ENCODE peak calls at places on chromosome X, in six cellular contexts. P is heart left ventricle, E is sigmoid colon, R is A549, T is left ventricle myocardium inferior, J is spleen. U is an unnamed sample. For H3K9me3 and H3K4me1, the result is how much of the 10 kb centered on the place peaks cover.

GRCh38 chrX:150366951-150367545 is 3.9 kb downstream of the MAMLD1 start:
- DNase-seq in P (no peak), E (no peak), R (peak), T (no peak), J (no peak), U (peak)

GRCh38 chrX:129678881-129679195 is 24.1 kb upstream of the APLN start:
- DNase-seq in P (no peak), E (no peak), R (no peak), T (no peak), J (no peak), U (no peak)

GRCh38 chrX:66635360-66635759 is 3.5 kb downstream of the EDA2R start:
- DNase-seq in P (no peak), E (no peak), R (peak), T (no peak), J (no peak), U (no peak)

GRCh38 chrX:110359273-110359672 is 625 bp downstream of the RTL9 start:
- DNase-seq in P (no peak), E (no peak), R (no peak), T (no peak), J (no peak), U (no peak)

GRCh38 chrX:132638313-132638712 is 149.5 kb upstream of the MBNL3 start:
- DNase-seq in P (no peak), E (no peak), R (no peak), T (no peak), J (no peak), U (no peak)

GRCh38 chrX:39661508-39661907 is 436.2 kb downstream of the BCOR start:
- DNase-seq in P (no peak), E (no peak), R (no peak), T (no peak), J (no peak), U (no peak)

GRCh38 chrX:118115948-118116307 is 682 bp downstream of the KLHL13 start:
- DNase-seq in P (no peak), E (no peak), R (no peak), T (no peak), J (no peak), U (no peak)

GRCh38 chrX:139691843-139692505 is 16.0 kb downstream of the MCF2 start:
- DNase-seq in P (no peak), E (no peak), R (peak), T (no peak), J (peak), U (no peak)

GRCh38 chrX:136849395-136849794 is 31.1 kb downstream of the RBMX start:
- DNase-seq in P (no peak), E (no peak), R (no peak), T (no peak), J (no peak), U (no peak)
- H3K9me3 ChIP-seq in P (under half), E (under half), R (under half), T (under half), J (under half), U (under half)

GRCh38 chrX:94454159-94454558 is 780.2 kb downstream of the FAM133A start:
- DNase-seq in P (no peak), E (no peak), R (no peak), T (no peak), J (no peak), U (no peak)

GRCh38 chrX:94454606-94455005 is 780.6 kb downstream of the FAM133A start:
- DNase-seq in P (no peak), E (no peak), R (no peak), T (no peak), J (no peak), U (no peak)

GRCh38 chrX:94455782-94456181 is 781.8 kb downstream of the FAM133A start:
- DNase-seq in P (no peak), E (no peak), R (no peak), T (no peak), J (no peak), U (no peak)
- H3K4me1 ChIP-seq in P (under half), E (under half), R (under half), T (under half), J (under half), U (under half)

DNA sequence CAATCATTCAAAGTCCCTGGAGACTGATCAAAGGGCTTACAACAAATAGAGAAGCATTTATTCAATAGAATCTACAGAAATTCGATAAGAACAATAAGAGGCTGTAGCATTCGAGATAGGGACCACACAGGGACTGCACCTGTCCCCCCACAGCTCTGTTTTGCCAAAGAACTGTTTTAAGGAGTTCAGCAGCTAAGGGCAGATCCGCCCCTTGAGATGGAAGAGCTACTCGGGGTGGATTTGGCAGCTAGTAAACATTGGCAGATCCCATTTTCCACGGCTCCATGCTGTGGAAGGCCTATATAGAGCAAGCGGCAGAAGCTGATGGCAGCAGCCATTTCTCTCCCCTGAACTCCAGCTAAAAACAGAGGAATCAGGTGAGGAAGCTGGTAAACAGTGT is 75.7 kb downstream of the GPR82 start:
- DNase-seq in P (no peak), E (no peak), R (no peak), T (no peak), J (no peak), U (no peak)
- H3K27ac ChIP-seq in P (no peak), E (no peak), R (no peak), T (no peak), J (no peak), U (no peak)

GRCh38 chrX:1361275-1361674 is 24.7 kb downstream of the IL3RA start:
- DNase-seq in P (peak), E (no peak), R (no peak), T (no peak), J (no peak), U (no peak)
- H3K9me3 ChIP-seq in P (under half), E (under half), R (under half), T (under half), J (under half), U (under half)

GRCh38 chrX:68114573-68115199 is 318.6 kb downstream of the OPHN1 start:
- DNase-seq in P (no peak), E (no peak), R (peak), T (no peak), J (no peak), U (no peak)
- H3K4me1 ChIP-seq in P (under half), E (under half), R (under half), T (under half), J (under half), U (under half)

DNA sequence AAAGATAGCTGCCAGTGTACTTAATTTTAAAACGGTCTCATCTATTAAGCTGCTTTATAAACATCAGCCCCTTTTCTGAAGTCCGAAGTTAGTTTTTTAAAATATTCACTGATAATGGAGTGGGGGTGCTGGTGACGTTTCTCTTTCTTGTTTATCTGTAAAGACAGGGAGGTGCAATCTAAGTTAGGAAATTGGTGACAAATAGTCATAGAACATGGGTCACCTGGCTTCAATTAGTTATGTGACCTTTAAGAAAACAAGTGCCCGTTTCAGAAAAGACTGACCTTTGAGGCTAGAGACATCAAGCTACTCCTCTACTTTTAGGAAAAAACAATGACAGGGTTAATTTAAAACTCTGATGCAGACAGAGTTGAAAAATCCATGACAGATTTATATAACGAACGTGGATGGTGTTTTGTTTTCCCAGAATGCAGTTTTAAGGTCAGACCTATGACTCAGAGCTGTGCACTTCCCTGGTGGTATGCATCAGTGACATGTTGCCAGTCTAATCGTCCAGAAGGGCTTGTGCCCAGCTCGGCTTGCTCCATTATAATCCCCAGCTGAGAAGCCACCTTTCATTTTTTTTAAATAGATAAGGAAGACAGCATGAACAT is 38.2 kb downstream of the FHL1 start:
- DNase-seq in P (no peak), E (no peak), R (peak), T (no peak), J (no peak), U (no peak)
- H3K27ac ChIP-seq in P (peak), E (peak), R (peak), T (peak), J (peak), U (no peak)

U was measured in naive thymus-derived CD4-positive, alpha-beta T cell.